ENCODE peak calls at places on chromosomes 7 and 10, in five cellular contexts. One of them, this sample, is unnamed.

GRCh38 chr7:23490357-23491131 is 20.3 kb upstream of the IGF2BP3 start:
- DNase-seq in LoVo: no peak
- DNase-seq in Panc1: no peak
- DNase-seq in Kasumi-1: peak; percentile 30
- DNase-seq in MV-4-11: no peak
- DNase-seq in this sample: no peak

GRCh38 chr7:144786079-144786478 is 49.8 kb downstream of the TPK1 start:
- DNase-seq in LoVo: no peak
- DNase-seq in Panc1: no peak
- DNase-seq in Kasumi-1: no peak
- DNase-seq in MV-4-11: no peak
- DNase-seq in this sample: no peak

GRCh38 chr7:39589323-39590111 is 23.3 kb downstream of the YAE1 start:
- DNase-seq in LoVo: peak; percentile 51
- DNase-seq in Panc1: no peak
- DNase-seq in Kasumi-1: peak; percentile 99
- DNase-seq in MV-4-11: peak; percentile 98
- DNase-seq in this sample: peak; percentile 45

GRCh38 chr10:9895406-9895805 is 1122.3 kb upstream of the CELF2 start:
- DNase-seq in LoVo: no peak
- DNase-seq in Panc1: no peak
- DNase-seq in Kasumi-1: no peak
- DNase-seq in MV-4-11: no peak
- DNase-seq in this sample: no peak

GRCh38 chr7:23530355-23530754 is 1.4 kb downstream of the TRA2A start:
- DNase-seq in LoVo: peak; percentile 45
- DNase-seq in Panc1: no peak
- DNase-seq in Kasumi-1: peak; percentile 54
- DNase-seq in MV-4-11: peak; percentile 14
- DNase-seq in this sample: no peak

GRCh38 chr10:44578271-44578670 is 193.4 kb upstream of the CXCL12 start:
- DNase-seq in LoVo: no peak
- DNase-seq in Panc1: no peak
- DNase-seq in Kasumi-1: no peak
- DNase-seq in MV-4-11: no peak
- DNase-seq in this sample: no peak

GRCh38 chr7:135801045-135801693 is 52.6 kb upstream of the FAM180A start:
- DNase-seq in LoVo: peak; percentile 75
- DNase-seq in Panc1: peak; percentile 56
- DNase-seq in Kasumi-1: peak; percentile 85
- DNase-seq in MV-4-11: peak; percentile 51
- DNase-seq in this sample: peak; percentile 35

GRCh38 chr10:36717118-36717517 is 408.3 kb upstream of the ANKRD30A start:
- DNase-seq in LoVo: no peak
- DNase-seq in Panc1: no peak
- DNase-seq in Kasumi-1: no peak
- DNase-seq in MV-4-11: no peak
- DNase-seq in this sample: no peak

GRCh38 chr10:131902211-131902610 is 1.4 kb downstream of the PPP2R2D start:
- DNase-seq in LoVo: no peak
- DNase-seq in Panc1: no peak
- DNase-seq in Kasumi-1: no peak
- DNase-seq in MV-4-11: no peak
- DNase-seq in this sample: no peak

GRCh38 chr7:17368856-17369520 is 70.5 kb downstream of the AHR start:
- DNase-seq in LoVo: no peak
- DNase-seq in Panc1: no peak
- DNase-seq in Kasumi-1: no peak
- DNase-seq in MV-4-11: peak; percentile 18
- DNase-seq in this sample: no peak

GRCh38 chr10:78756604-78757442 is 311.9 kb upstream of the ZMIZ1 start:
- DNase-seq in LoVo: peak; percentile 30
- DNase-seq in Panc1: peak; percentile 75
- DNase-seq in Kasumi-1: peak; percentile 99
- DNase-seq in MV-4-11: peak; percentile 97
- DNase-seq in this sample: no peak

GRCh38 chr7:129436335-129436923 is 2.2 kb downstream of the STRIP2 start:
- DNase-seq in LoVo: no peak
- DNase-seq in Panc1: no peak
- DNase-seq in Kasumi-1: no peak
- DNase-seq in MV-4-11: no peak
- DNase-seq in this sample: no peak

GRCh38 chr7:145168427-145168826 is 332.6 kb upstream of the TPK1 start:
- DNase-seq in LoVo: no peak
- DNase-seq in Panc1: no peak
- DNase-seq in Kasumi-1: no peak
- DNase-seq in MV-4-11: no peak
- DNase-seq in this sample: no peak

GRCh38 chr10:29998142-29998808 is 61.1 kb downstream of the JCAD start:
- DNase-seq in LoVo: peak; percentile 76
- DNase-seq in Panc1: peak; percentile 80
- DNase-seq in Kasumi-1: peak; percentile 94
- DNase-seq in MV-4-11: peak; percentile 70
- DNase-seq in this sample: peak; percentile 30

GRCh38 chr7:13028731-13029099 is 341.3 kb downstream of the ARL4A start:
- DNase-seq in LoVo: no peak
- DNase-seq in Panc1: no peak
- DNase-seq in Kasumi-1: no peak
- DNase-seq in MV-4-11: no peak
- DNase-seq in this sample: no peak

GRCh38 chr7:45610019-45610418 is 35.9 kb downstream of the ADCY1 start:
- DNase-seq in LoVo: no peak
- DNase-seq in Panc1: no peak
- DNase-seq in Kasumi-1: no peak
- DNase-seq in MV-4-11: no peak
- DNase-seq in this sample: no peak

GRCh38 chr10:132459252-132460028 is 62.4 kb downstream of the PWWP2B start:
- DNase-seq in LoVo: peak; percentile 54
- DNase-seq in Panc1: no peak
- DNase-seq in Kasumi-1: no peak
- DNase-seq in MV-4-11: no peak
- DNase-seq in this sample: no peak